ENCODE peak calls at places on chromosomes 1 and 21, in six cellular contexts. X is K562, I is GM12892, Q is H1, T is GM12878, F is HepG2. O is an unnamed sample.

GRCh38 chr1:183734600-183735036 is 70.3 kb upstream of the RGL1 start:
- DNase-seq in F (no peak), X (no peak), T (no peak), Q (no peak), I (no peak), O (no peak)

GRCh38 chr1:79161077-79161476 is 154.5 kb upstream of the ADGRL4 start:
- DNase-seq in X (no peak), F (no peak), Q (no peak), T (no peak), I (no peak), O (no peak)

GRCh38 chr1:150974580-150975478 is at the start of gene CERS2:
- DNase-seq in T (no peak), I (peak), Q (no peak), X (peak), F (peak), O (peak)

GRCh38 chr1:195799016-195799415 is 809.2 kb downstream of the KCNT2 start:
- DNase-seq in X (no peak), I (no peak), F (no peak), Q (no peak), T (no peak), O (no peak)

GRCh38 chr1:183070923-183071618 is 47.9 kb downstream of the LAMC1 start:
- DNase-seq in Q (no peak), I (peak), T (peak), X (no peak), F (peak), O (peak)

GRCh38 chr1:56189946-56190920 is 389.1 kb downstream of the PLPP3 start:
- DNase-seq in F (peak), I (no peak), T (no peak), X (no peak), Q (no peak), O (no peak)

GRCh38 chr1:111743679-111744101 is 4.5 kb upstream of the INKA2 start:
- DNase-seq in F (no peak), T (no peak), I (no peak), Q (no peak), X (no peak), O (no peak)

GRCh38 chr1:212727386-212728181 is 27.9 kb upstream of the BATF3 start:
- DNase-seq in Q (no peak), T (no peak), X (no peak), I (no peak), F (no peak), O (no peak)

GRCh38 chr1:53519412-53519811 is 60.2 kb downstream of the DMRTB1 start:
- DNase-seq in X (no peak), F (no peak), I (no peak), T (no peak), Q (no peak), O (no peak)

GRCh38 chr1:53117836-53118235 is 24.6 kb downstream of the SLC1A7 start:
- DNase-seq in I (no peak), X (no peak), Q (no peak), F (no peak), T (no peak), O (no peak)

GRCh38 chr1:35278886-35279554 is 10.5 kb downstream of the ZMYM4 start:
- DNase-seq in Q (no peak), X (peak), T (no peak), F (no peak), I (no peak), O (no peak)

GRCh38 chr1:38000529-38001453 is 4.5 kb downstream of the FHL3 start:
- DNase-seq in X (no peak), F (peak), T (no peak), Q (no peak), I (no peak), O (no peak)

GRCh38 chr1:199948587-199949280 is 78.8 kb upstream of the NR5A2 start:
- DNase-seq in F (no peak), X (no peak), Q (no peak), I (no peak), T (no peak), O (no peak)

GRCh38 chr1:151606384-151606783 is 5.5 kb upstream of the SNX27 start:
- DNase-seq in I (no peak), F (peak), Q (no peak), X (no peak), T (no peak), O (no peak)

GRCh38 chr1:161089938-161090337 is 580 bp upstream of the NECTIN4 start:
- DNase-seq in Q (no peak), F (no peak), I (no peak), T (no peak), X (no peak), O (no peak)

GRCh38 chr21:27466175-27466574 is 499.3 kb upstream of the ADAMTS5 start:
- DNase-seq in F (no peak), T (no peak), X (no peak), I (no peak), Q (no peak), O (no peak)

GRCh38 chr1:231162300-231162969 is 577 bp downstream of the TRIM67 start:
- DNase-seq in Q (peak), F (peak), I (peak), X (peak), T (no peak), O (peak)

GRCh38 chr1:86419277-86419903 is 4.6 kb upstream of the CLCA2 start:
- DNase-seq in X (peak), Q (no peak), I (peak), F (no peak), T (no peak), O (peak)

GRCh38 chr1:2046953-2047748 is 3.1 kb upstream of the PRKCZ start:
- DNase-seq in Q (no peak), I (no peak), T (no peak), F (peak), X (no peak), O (no peak)

GRCh38 chr1:111510003-111510380 is 6.6 kb upstream of the ADORA3 start:
- DNase-seq in X (no peak), T (no peak), I (no peak), F (no peak), Q (no peak), O (no peak)

GRCh38 chr21:31397939-31398338 is 53.9 kb upstream of the TIAM1 start:
- DNase-seq in X (no peak), Q (no peak), I (no peak), F (no peak), T (no peak), O (no peak)

GRCh38 chr1:202576816-202577215 is 133.4 kb downstream of the SYT2 start:
- DNase-seq in T (no peak), X (no peak), I (no peak), Q (no peak), F (peak), O (no peak)

GRCh38 chr1:53411541-53412152 is 47.6 kb upstream of the DMRTB1 start:
- DNase-seq in I (no peak), X (no peak), Q (no peak), T (no peak), F (no peak), O (no peak)

GRCh38 chr1:228081578-228082259 is 789 bp upstream of the ARF1 start:
- DNase-seq in F (no peak), I (peak), T (no peak), Q (no peak), X (peak), O (no peak)

DNA sequence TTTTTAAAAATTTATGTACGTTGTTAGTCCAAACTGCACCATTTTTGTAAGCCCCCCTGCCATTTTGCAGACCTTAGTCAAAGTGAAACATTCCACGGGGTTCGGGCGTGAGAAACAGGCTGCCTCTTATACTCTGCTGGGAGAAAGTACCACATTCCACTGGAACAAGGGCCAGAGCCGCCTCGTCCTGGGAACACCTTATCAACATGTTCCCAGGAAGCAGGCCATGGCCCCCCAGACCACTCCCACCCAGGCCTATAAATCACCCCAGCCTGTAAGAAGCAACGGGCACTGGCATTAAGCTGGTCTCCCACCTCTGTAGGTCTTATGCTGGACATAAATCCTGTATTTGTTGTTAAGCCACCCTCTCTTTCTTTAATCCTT is 854 bp upstream of the ZRANB2 start:
- DNase-seq in Q (no peak), T (no peak), X (peak), F (no peak), I (no peak), O (no peak)
- TF ChIP-seq TAF1 in Q (no peak), T (no peak), X (no peak), F (no peak), I (no peak), O (no peak)

GRCh38 chr1:20552728-20553571 is 577 bp downstream of the FAM43B start:
- DNase-seq in X (no peak), Q (no peak), F (no peak), T (no peak), I (no peak), O (peak)
- TF ChIP-seq POLR2AphosphoS5 in X (no peak), Q (no peak), F (no peak), T (no peak), I (no peak), O (no peak)

DNA sequence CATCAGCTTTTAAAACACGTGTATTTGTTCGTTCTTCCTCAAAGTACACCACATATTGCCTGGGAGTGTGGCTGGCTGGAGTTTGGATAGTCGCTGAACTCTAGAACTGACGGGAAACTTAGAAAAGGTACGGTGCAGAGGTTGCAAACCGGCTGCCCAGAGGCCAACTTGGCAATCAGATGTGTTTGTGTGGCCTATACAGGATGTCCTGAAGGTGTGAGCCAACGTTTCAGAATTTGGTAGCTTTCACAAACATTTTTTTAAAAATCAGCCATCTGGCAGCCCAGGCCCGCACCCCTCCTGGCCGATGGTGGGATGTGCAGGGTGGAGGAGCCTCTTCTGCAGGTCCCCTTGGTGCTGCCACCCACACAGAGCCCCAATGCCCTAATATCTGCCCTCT is 73.6 kb upstream of the SLC25A33 start:
- DNase-seq in X (no peak), I (no peak), F (no peak), Q (no peak), T (no peak), O (no peak)
- TF ChIP-seq POLR2A in X (no peak), I (no peak), F (no peak), Q (no peak), T (no peak), O (no peak)

DNA sequence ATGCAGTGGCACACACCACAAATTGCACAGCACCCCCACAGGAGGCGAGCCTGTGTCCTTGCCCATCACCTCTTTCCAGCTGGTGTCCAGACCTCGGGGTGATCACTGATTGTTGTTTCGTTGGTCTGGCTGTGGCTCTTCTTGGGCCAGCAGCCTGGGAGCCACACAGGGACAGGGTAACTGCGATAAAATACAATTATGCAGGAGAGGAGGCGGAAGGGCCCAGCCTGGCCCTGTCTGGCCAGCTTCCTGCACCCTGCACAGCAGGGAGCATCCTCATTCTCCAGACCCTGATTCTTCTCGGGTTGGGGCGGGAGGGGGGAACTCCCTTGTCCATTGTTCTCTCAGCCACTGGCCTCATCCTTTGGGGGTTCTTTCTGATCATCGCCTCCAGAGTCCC is 83.6 kb downstream of the ADARB1 start:
- DNase-seq in T (no peak), Q (no peak), X (no peak), I (no peak), F (no peak), O (no peak)
- TF ChIP-seq TAF1 in T (no peak), Q (no peak), X (no peak), I (no peak), F (no peak), O (no peak)

O was measured in GM12891.